ENCODE peak calls at places on chromosomes 1 and 21, in four cellular contexts. F is prostate gland; Z is CD8-positive, alpha-beta T cell; M is neural crest cell. H is an unnamed sample.

GRCh38 chr1:3668148-3668547 is 15.8 kb downstream of the TP73 start:
- DNase-seq in F (no peak), Z (no peak), M (no peak), H (no peak)

GRCh38 chr1:16162163-16162822 is 6.4 kb upstream of the EPHA2 start:
- DNase-seq in F (no peak), Z (peak), M (no peak), H (no peak)

GRCh38 chr1:211148371-211148770 is 14.4 kb upstream of the KCNH1 start:
- DNase-seq in F (no peak), Z (no peak), M (no peak), H (no peak)

GRCh38 chr1:64072089-64072835 is 131.2 kb upstream of the UBE2U start:
- DNase-seq in F (peak), Z (no peak), M (no peak), H (no peak)

GRCh38 chr1:152515454-152515823 is 1.2 kb downstream of the CRCT1 start:
- DNase-seq in F (no peak), Z (no peak), M (no peak), H (no peak)

GRCh38 chr1:221947731-221948130 is 205.8 kb upstream of the DUSP10 start:
- DNase-seq in F (no peak), Z (no peak), M (no peak), H (no peak)

GRCh38 chr1:4684142-4684541 is 29.7 kb downstream of the AJAP1 start:
- DNase-seq in F (no peak), Z (no peak), M (no peak), H (no peak)

GRCh38 chr1:12573015-12573825 is 44.8 kb downstream of the DHRS3 start:
- DNase-seq in F (no peak), Z (no peak), M (no peak), H (no peak)

GRCh38 chr1:208910161-208910560 is 666.0 kb upstream of the PLXNA2 start:
- DNase-seq in F (no peak), Z (no peak), M (no peak), H (no peak)

GRCh38 chr1:87331319-87332269 is 2.9 kb downstream of the LMO4 start:
- DNase-seq in F (peak), Z (peak), M (peak), H (peak)

GRCh38 chr1:207863893-207864535 is 46.9 kb downstream of the CD34 start:
- DNase-seq in F (no peak), Z (peak), M (no peak), H (no peak)

GRCh38 chr1:207424570-207425131 is 29.5 kb upstream of the CR2 start:
- DNase-seq in F (no peak), Z (no peak), M (no peak), H (no peak)

GRCh38 chr1:211352985-211353515 is 26.4 kb downstream of the TRAF5 start:
- DNase-seq in F (peak), Z (peak), M (no peak), H (peak)

GRCh38 chr1:65425697-65426096 is 5.2 kb downstream of the LEPR start:
- DNase-seq in F (no peak), Z (no peak), M (no peak), H (no peak)

GRCh38 chr1:37614105-37614504 is 18.4 kb upstream of the GNL2 start:
- DNase-seq in F (no peak), Z (no peak), M (no peak), H (no peak)

GRCh38 chr1:248611883-248612282 is 14.4 kb upstream of the OR2T10 start:
- DNase-seq in F (no peak), Z (no peak), M (no peak), H (no peak)

GRCh38 chr1:227540170-227541098 is 22.9 kb upstream of the ZNF678 start:
- DNase-seq in F (no peak), Z (no peak), M (no peak), H (no peak)

GRCh38 chr1:221268295-221268694 is 389.1 kb downstream of the HLX start:
- DNase-seq in F (no peak), Z (no peak), M (no peak), H (no peak)

GRCh38 chr1:163824006-163824405 is 502.3 kb downstream of the NUF2 start:
- DNase-seq in F (no peak), Z (no peak), M (no peak), H (no peak)

GRCh38 chr1:183569141-183569540 is 21.1 kb downstream of the NCF2 start:
- DNase-seq in F (no peak), Z (no peak), M (no peak), H (no peak)

DNA sequence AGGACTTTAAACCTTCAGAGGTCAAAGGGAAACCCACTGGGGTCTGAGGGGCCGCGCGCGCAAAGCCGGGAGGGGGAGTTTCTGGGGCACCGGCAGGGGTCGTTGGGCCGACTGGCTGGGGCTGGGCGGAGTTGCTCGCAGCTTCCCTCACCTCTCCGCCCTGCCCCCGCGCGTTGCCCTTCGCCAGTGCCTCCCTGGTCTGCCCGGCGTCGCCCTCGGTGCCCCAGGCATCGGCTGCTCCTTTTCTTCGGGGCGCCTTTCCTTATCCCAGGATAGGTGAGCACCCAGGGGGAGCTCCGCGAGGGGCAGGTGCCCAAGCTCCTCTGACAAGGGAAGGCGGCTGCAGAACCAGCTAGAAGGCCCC is 390 bp upstream of the NGF start:
- DNase-seq in F (no peak), Z (no peak), M (no peak), H (no peak)
- TF ChIP-seq CTCF in F (no peak), Z (no peak), M (no peak), H (no peak)

GRCh38 chr1:34985063-34985770 is at the start of gene TMEM35B:
- DNase-seq in F (peak), Z (peak), M (peak), H (peak)
- TF ChIP-seq CTCF in F (peak), Z (no peak), M (no peak), H (peak)

DNA sequence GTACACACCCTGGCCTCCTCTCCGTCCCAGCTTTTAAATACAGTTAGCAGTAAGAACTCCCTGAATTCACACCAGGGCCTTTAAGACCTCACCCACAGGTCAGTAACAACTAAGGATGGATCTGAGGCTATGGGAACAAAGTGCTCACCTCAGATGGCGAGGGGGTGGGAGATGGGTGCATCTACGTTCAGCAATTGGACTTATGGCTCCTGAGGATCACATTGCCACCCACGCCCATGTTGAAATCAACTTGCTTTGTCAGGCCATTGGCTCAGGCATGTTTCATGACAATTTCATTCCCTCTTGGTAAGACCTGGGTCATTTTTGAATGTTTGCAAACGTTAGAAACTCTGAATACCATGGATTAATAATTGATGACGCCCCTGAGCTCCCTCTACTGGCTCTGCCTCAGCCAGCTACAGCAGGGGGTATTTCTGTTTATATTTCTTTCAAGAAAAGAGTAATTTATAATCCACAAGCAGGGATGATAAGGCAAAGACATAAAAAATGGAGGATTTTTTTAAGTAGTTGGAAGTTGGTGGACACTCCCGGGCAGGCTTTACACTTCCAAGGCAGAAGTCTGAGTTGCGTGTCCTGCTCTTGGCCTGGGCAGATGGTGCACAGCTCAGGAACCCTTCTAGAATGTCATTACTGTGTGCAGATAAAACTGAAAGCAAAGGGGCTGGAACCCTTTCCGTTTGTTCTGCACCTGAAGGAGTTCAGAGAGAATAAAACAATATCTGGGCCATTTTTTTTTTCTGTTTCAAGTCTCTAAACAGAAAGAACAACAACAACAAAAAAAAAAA is 13.7 kb upstream of the LBR start:
- DNase-seq in F (no peak), Z (no peak), M (no peak), H (no peak)
- TF ChIP-seq CTCF in F (no peak), Z (no peak), M (no peak), H (no peak)

GRCh38 chr1:22729921-22730320 is 19.3 kb downstream of the EPHB2 start:
- DNase-seq in F (no peak), Z (no peak), M (no peak), H (no peak)

GRCh38 chr1:22728751-22729399 is 18.2 kb downstream of the EPHB2 start:
- DNase-seq in F (no peak), Z (no peak), M (no peak), H (no peak)

GRCh38 chr1:22733643-22734042 is 23.0 kb downstream of the EPHB2 start:
- DNase-seq in F (no peak), Z (no peak), M (no peak), H (no peak)

GRCh38 chr1:22729400-22729773 is 18.7 kb downstream of the EPHB2 start:
- DNase-seq in F (no peak), Z (no peak), M (no peak), H (no peak)

DNA sequence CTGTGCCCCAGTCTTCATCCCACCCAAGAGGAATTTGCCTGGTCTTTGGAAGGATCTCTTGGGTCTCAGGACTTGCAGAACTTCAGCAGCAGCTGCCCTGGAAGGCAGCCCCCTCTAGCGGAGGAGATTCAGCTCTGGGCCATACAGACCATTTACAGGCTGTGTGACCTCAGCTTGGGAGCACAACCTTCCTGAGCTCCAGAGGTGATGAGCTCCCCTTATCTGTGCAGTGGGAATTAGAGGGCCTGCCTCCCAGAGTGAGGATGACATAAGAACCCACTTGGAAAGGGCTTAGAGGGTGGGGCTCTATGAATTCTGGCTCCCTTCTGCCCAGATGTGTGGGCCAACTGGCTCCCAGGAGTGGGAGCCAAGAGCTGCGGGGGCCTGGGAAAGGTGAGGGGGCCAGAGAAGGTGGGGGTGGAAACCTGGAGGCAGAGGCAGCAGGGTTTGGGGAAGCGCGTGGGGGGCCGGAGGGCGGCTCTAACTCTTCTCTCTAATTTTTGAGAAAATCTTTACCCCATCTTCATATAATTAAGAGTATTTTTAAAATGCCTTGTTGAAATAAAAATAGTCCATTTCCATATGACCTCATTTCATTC is 21.4 kb downstream of the EPHB2 start:
- DNase-seq in F (no peak), Z (no peak), M (no peak), H (no peak)
- TF ChIP-seq CTCF in F (no peak), Z (no peak), M (peak), H (no peak)

DNA sequence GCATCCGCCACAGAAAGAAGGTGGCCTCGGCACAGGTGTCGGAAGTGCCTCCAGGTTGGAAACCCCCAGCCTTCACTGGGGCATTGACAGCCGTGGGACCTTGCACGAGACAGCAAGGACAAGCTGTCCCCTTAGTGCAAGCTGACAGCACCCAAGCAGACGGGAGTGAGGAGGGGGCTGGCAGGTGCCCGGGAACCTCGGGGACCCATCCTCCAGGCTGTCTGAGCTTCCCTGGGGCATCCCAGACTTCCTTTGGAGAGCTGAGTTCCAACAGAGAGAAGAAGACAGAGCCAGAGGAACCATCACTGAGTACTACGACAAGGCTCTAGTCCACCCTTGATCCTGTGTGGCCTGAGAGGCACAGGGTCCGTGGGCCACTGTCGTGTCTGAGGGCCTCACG is 100.6 kb upstream of the RAB4A start:
- DNase-seq in F (no peak), Z (no peak), M (no peak), H (no peak)
- TF ChIP-seq CTCF in F (no peak), Z (no peak), M (no peak), H (no peak)

GRCh38 chr1:59878370-59878769 is 48.2 kb downstream of the CYP2J2 start:
- DNase-seq in F (no peak), Z (no peak), M (no peak), H (no peak)

GRCh38 chr1:59880001-59880400 is 46.6 kb downstream of the CYP2J2 start:
- DNase-seq in F (no peak), Z (no peak), M (no peak), H (no peak)

GRCh38 chr1:59880735-59881134 is 45.8 kb downstream of the CYP2J2 start:
- DNase-seq in F (no peak), Z (no peak), M (no peak), H (no peak)

GRCh38 chr1:59877108-59877682 is 49.4 kb downstream of the CYP2J2 start:
- DNase-seq in F (no peak), Z (no peak), M (no peak), H (no peak)

GRCh38 chr1:59879556-59879955 is 47.0 kb downstream of the CYP2J2 start:
- DNase-seq in F (peak), Z (peak), M (peak), H (no peak)
- TF ChIP-seq CTCF in F (peak), Z (peak), M (peak), H (no peak)

DNA sequence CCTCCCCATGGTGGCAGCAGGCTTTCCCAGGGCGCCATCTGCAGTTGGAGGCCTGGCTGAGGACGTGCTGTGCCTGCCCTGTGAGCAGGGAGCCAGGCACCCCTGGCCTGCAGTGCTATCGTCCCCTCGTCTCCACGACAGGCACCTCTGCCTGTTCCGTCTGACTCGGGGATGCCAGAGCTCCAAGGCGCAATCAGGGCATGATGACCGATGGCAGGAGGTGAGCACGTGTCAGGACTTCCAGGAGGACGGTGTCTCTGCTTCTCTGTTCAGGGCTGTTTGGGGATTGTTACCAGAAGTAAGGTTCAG is 125.2 kb downstream of the PCBP3 start:
- DNase-seq in F (no peak), Z (no peak), M (no peak), H (no peak)
- TF ChIP-seq CTCF in F (no peak), Z (no peak), M (no peak), H (no peak)

GRCh38 chr1:79380078-79380477 is 373.5 kb upstream of the ADGRL4 start:
- DNase-seq in F (no peak), Z (no peak), M (no peak), H (no peak)
- TF ChIP-seq CTCF in F (no peak), Z (no peak), M (no peak), H (no peak)

GRCh38 chr1:84492726-84493125 is 13.5 kb upstream of the SPATA1 start:
- DNase-seq in F (no peak), Z (no peak), M (no peak), H (no peak)
- TF ChIP-seq CTCF in F (no peak), Z (no peak), M (no peak), H (no peak)

DNA sequence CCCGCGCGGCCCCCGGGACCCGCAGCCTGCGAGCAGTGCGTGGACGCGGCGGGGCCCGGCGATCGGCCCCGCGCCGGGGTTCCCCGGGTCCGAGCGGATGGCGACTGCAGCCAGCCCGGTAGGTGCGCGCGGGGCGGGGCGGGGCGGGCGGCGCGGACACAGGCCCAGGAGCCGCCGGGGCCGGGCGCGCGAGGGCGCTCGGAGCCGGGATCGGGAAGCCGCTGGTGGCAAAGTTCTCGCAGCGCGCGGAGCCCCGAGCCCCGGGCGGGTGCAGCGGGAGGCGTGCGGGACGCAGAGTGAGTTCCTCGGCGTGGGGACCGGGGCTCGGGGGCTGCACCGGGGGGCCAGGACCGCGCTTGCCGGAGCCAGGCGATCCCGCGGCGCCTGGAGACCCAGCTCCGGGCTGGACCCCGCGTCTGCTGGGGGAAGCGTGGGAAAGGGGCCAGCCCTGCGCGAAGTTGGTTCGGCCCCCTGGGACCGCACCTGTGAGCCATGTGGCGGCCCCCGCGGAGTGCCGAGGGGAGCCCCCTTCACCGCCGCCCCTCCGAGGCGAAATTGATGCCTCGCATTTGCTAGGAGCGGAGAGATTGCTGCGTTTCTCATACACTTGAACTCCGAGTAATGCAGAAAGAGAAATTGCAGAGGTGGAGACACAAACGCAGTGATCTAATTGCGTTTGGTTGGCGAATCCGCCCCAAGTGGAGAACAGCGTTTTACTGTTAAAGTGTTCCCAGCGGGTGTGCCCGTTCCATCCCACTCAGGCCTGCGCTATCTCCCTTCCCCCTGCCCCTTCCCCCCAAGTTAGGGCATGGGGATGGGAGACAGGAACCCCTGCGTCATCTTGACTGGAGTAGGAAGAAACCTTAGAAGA is 228.9 kb upstream of the TMEM51 start:
- DNase-seq in F (peak), Z (no peak), M (peak), H (no peak)
- TF ChIP-seq CTCF in F (peak), Z (no peak), M (no peak), H (no peak)

H was measured in natural killer cell.